ENCODE peak calls at places on chromosomes 13 and 19, in six cellular contexts. M is fibroblast of lung, U is heart right ventricle, H is stomach, S is IMR-90, B is MG63. O is an unnamed sample.

GRCh38 chr19:52778811-52779210 is 7.8 kb downstream of the ZNF600 start:
- DNase-seq in M (no peak), U (no peak), H (no peak), S (peak; percentile 3), B (no peak), O (no peak)

GRCh38 chr13:57629821-57630235 is 1.7 kb upstream of the PCDH17 start:
- DNase-seq in M (peak; percentile 93), U (peak; percentile 90), H (peak; percentile 67), S (peak; percentile 42), B (peak; percentile 42), O (peak; percentile 40)

GRCh38 chr13:80339841-80340642 is 884 bp downstream of the SPRY2 start:
- DNase-seq in M (peak; percentile 54), U (peak; percentile 55), H (peak; percentile 46), S (peak; percentile 42), B (peak; percentile 53), O (no peak)

GRCh38 chr13:25922373-25922772 is 129.4 kb downstream of the SHISA2 start:
- DNase-seq in M (no peak), U (no peak), H (no peak), S (no peak), B (no peak), O (no peak)

GRCh38 chr19:5261151-5261890 is 79.3 kb downstream of the PTPRS start:
- DNase-seq in M (no peak), U (no peak), H (no peak), S (no peak), B (no peak), O (no peak)

GRCh38 chr13:24452044-24452443 is 60.5 kb downstream of the PARP4 start:
- DNase-seq in M (no peak), U (no peak), H (no peak), S (no peak), B (no peak), O (no peak)

GRCh38 chr19:16206046-16206605 is 8.4 kb downstream of the AP1M1 start:
- DNase-seq in M (no peak), U (no peak), H (no peak), S (no peak), B (no peak), O (no peak)

GRCh38 chr19:47778954-47779351 is 450 bp downstream of the SELENOW start:
- DNase-seq in M (peak; percentile 12), U (no peak), H (no peak), S (no peak), B (no peak), O (no peak)

GRCh38 chr13:107811233-107811632 is 404.1 kb downstream of the LIG4 start:
- DNase-seq in M (no peak), U (no peak), H (no peak), S (no peak), B (no peak), O (no peak)

GRCh38 chr13:93450761-93451160 is 224.2 kb downstream of the GPC6 start:
- DNase-seq in M (no peak), U (no peak), H (no peak), S (no peak), B (no peak), O (no peak)

GRCh38 chr19:2171349-2172145 is 7.8 kb downstream of the DOT1L start:
- DNase-seq in M (peak; percentile 42), U (peak; percentile 68), H (peak; percentile 39), S (peak; percentile 36), B (no peak), O (peak; percentile 77)

GRCh38 chr13:106493569-106493968 is 41.9 kb downstream of the EFNB2 start:
- DNase-seq in M (no peak), U (no peak), H (no peak), S (no peak), B (no peak), O (no peak)

GRCh38 chr13:110546933-110547332 is 14.6 kb downstream of the RAB20 start:
- DNase-seq in M (peak; percentile 97), U (peak; percentile 78), H (peak; percentile 95), S (peak; percentile 89), B (peak; percentile 97), O (no peak)

GRCh38 chr19:14081797-14082674 is 3.5 kb downstream of the C19orf67 start:
- DNase-seq in M (peak; percentile 48), U (peak; percentile 59), H (peak; percentile 45), S (peak; percentile 27), B (peak; percentile 51), O (peak; percentile 35)

GRCh38 chr19:2702170-2703076 is at the start of gene GNG7:
- DNase-seq in M (peak; percentile 59), U (peak; percentile 96), H (peak; percentile 97), S (peak; percentile 61), B (peak; percentile 87), O (peak; percentile 95)

DNA sequence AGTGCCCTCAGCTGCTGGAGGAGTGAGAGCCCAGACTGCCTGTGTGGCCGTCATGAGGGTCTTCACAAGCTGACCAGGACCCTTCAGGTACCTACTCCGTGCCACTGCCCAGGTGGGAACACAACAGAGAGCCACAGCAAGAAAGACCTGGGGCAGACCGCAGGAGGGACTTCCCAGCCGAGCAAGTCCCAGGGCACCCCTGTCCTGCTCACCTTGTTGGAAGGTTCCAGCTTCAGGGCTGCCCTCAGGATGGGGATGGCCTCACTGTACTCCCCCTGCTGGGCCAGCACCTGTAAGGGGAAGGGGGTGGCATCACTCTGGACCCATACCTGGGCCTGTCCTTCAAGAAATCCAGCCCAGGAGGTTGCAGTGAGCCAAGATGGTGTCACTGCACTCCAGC is 10.3 kb downstream of the FKBP8 start:
- DNase-seq in M (no peak), U (no peak), H (no peak), S (no peak), B (no peak), O (no peak)
- H3K9me3 ChIP-seq in M (no peaks in the 10 kb centered on the region), U (no peaks in the 10 kb centered on the region), H (no peaks in the 10 kb centered on the region), S (no peaks in the 10 kb centered on the region), B (no peaks in the 10 kb centered on the region), O (no peaks in the 10 kb centered on the region)

DNA sequence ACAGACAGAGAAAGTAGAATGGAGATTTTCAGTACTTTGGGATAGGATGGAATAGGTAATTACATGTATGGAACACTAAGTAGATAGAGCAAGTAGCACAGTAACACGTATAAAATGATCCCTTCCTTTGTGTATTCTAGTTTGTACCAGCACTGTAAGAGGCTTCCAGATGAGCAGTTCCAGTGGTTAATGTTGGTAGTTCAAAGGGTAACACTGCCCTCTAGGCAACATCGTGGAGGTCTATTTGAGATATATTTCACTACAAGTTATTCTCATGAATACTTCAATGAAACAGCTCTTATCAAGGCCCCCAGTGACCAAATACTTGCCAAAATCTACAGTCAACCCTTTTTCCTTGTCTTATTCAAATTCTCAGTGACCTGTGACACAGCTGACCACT is 13.5 kb upstream of the ZNF563 start:
- DNase-seq in M (no peak), U (no peak), H (no peak), S (no peak), B (no peak), O (no peak)
- H3K9me3 ChIP-seq in M (peaks cover 2% of the 10 kb centered on the region), U (peaks cover 88% of the 10 kb centered on the region), H (peaks cover 67% of the 10 kb centered on the region), S (peaks cover 50% of the 10 kb centered on the region), B (peaks cover 67% of the 10 kb centered on the region), O (peaks cover 12% of the 10 kb centered on the region)

GRCh38 chr19:9668544-9668943 is 6.4 kb downstream of the ZNF562 start:
- DNase-seq in M (no peak), U (no peak), H (no peak), S (no peak), B (no peak), O (no peak)
- H3K9me3 ChIP-seq in M (peaks cover 1% of the 10 kb centered on the region), U (peaks cover 62% of the 10 kb centered on the region), H (peaks cover 85% of the 10 kb centered on the region), S (peaks cover 22% of the 10 kb centered on the region), B (peaks cover 75% of the 10 kb centered on the region), O (peaks cover 4% of the 10 kb centered on the region)

DNA sequence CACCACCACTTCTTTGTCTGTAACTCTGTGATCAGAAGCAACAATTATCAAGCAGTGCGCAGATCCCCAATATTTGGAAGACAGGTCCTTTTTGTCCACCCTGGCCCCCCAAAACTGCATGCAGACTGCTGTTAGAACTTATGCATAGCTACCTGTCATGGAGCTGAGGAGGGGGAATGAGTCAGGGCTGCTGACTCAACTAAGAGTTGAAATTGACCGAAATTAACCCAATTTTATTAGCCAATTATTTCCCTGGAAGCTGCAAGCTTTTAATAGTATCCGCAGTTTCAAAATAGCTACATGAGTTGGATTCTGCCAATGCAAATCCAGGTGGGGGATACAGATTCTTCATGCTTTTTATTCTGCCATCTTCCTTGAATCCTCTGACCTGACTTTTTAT is 14.0 kb upstream of the ZNF491 start:
- DNase-seq in M (no peak), U (no peak), H (no peak), S (no peak), B (no peak), O (no peak)
- H3K9me3 ChIP-seq in M (peaks cover 18% of the 10 kb centered on the region), U (peaks cover 100% of the 10 kb centered on the region), H (peaks cover 100% of the 10 kb centered on the region), S (peaks cover 69% of the 10 kb centered on the region), B (peaks cover 90% of the 10 kb centered on the region), O (peaks cover 50% of the 10 kb centered on the region)

GRCh38 chr19:17843908-17844490 is 3.8 kb downstream of the JAK3 start:
- DNase-seq in M (no peak), U (no peak), H (no peak), S (no peak), B (no peak), O (no peak)

GRCh38 chr19:17841371-17841809 is 6.4 kb downstream of the JAK3 start:
- DNase-seq in M (no peak), U (peak; percentile 29), H (peak; percentile 44), S (no peak), B (no peak), O (no peak)

GRCh38 chr19:17841810-17842662 is 5.7 kb downstream of the JAK3 start:
- DNase-seq in M (peak; percentile 70), U (peak; percentile 82), H (peak; percentile 86), S (peak; percentile 63), B (peak; percentile 71), O (peak; percentile 40)

GRCh38 chr19:17843428-17843827 is 4.4 kb downstream of the JAK3 start:
- DNase-seq in M (no peak), U (no peak), H (no peak), S (no peak), B (no peak), O (no peak)

DNA sequence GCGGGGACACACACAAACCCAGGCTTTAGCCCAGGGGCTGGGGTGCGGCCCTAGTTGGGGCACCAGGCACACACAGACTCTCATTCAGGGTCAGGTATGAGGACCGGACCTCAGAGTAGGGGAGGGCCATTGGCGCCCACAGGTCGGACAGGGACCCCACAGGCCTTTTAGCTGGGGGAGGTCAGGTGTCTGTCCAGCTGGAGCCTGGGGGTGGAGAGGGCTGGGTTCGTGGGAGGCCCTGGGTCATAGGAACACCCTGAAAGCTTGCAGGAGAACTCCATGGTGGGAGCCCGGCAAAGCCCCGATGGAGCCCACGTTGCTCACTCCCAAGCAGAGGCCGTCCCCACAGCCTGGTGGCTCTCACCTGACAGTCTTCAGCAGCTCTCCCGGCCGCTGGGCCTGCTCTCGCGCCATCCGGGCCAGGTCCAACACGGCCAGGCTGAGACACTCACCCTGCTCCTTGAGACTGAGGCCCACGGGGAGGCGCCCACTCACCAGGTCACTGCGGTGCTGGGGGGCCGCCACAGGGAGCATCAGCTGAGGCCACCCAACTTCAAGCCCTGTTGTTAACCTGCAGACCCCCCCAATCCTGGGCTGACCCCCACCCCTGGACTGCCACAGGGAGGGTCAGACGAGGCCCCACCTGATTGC is 5.0 kb downstream of the JAK3 start:
- DNase-seq in M (no peak), U (no peak), H (no peak), S (no peak), B (no peak), O (no peak)
- H3K9me3 ChIP-seq in M (no peaks in the 10 kb centered on the region), U (no peaks in the 10 kb centered on the region), H (no peaks in the 10 kb centered on the region), S (no peaks in the 10 kb centered on the region), B (no peaks in the 10 kb centered on the region), O (no peaks in the 10 kb centered on the region)

DNA sequence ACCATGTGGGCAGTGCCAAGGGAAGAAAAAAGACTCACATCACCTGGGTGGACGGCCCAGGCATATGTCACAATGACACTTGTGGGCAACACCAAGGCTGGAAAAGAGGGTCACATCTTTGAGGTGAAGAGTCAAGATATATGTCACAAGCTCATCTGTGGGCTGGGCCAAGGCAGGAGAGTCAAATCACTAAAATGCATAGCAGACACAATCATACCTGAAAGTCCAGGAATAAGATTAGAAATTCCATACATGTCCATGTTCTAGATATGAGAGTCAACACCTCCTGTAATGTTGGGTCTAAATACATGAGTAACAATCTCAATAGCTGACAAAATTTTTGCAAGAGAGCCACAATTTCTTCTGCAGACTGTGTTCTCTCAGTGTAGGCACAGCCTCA is 145.0 kb downstream of the ZNF675 start:
- DNase-seq in M (no peak), U (no peak), H (no peak), S (no peak), B (no peak), O (no peak)
- H3K9me3 ChIP-seq in M (no peaks in the 10 kb centered on the region), U (peaks cover 5% of the 10 kb centered on the region), H (peaks cover 9% of the 10 kb centered on the region), S (peaks cover 28% of the 10 kb centered on the region), B (no peaks in the 10 kb centered on the region), O (no peaks in the 10 kb centered on the region)

O was measured in T-helper 17 cell.